ENCODE peak calls at places on chromosome 22, in five cellular contexts. One of them, this sample, is unnamed.

GRCh38 chr22:46107089-46107664 is 43.1 kb upstream of the PPARA start:
- DNase-seq in NCI-H2107: peak
- DNase-seq in activated T-helper 1 cell treated with Interleukin-2 at 50 U/mL for 16 hours: no peak
- DNase-seq in right lobe of liver: peak
- DNase-seq in AG08396: no peak
- DNase-seq in this sample: no peak

GRCh38 chr22:49807780-49808708 is 19.6 kb downstream of the BRD1 start:
- DNase-seq in activated T-helper 1 cell treated with Interleukin-2 at 50 U/mL for 16 hours: no peak
- DNase-seq in NCI-H2107: no peak
- DNase-seq in right lobe of liver: no peak
- DNase-seq in AG08396: no peak
- DNase-seq in this sample: no peak

GRCh38 chr22:38257650-38258246 is 15.1 kb downstream of the TMEM184B start:
- DNase-seq in NCI-H2107: peak
- DNase-seq in AG08396: no peak
- DNase-seq in activated T-helper 1 cell treated with Interleukin-2 at 50 U/mL for 16 hours: no peak
- DNase-seq in right lobe of liver: no peak
- DNase-seq in this sample: no peak

GRCh38 chr22:44179196-44179988 is 1.3 kb upstream of the PARVG start:
- DNase-seq in AG08396: no peak
- DNase-seq in activated T-helper 1 cell treated with Interleukin-2 at 50 U/mL for 16 hours: no peak
- DNase-seq in right lobe of liver: no peak
- DNase-seq in NCI-H2107: no peak
- DNase-seq in this sample: no peak

GRCh38 chr22:40721266-40721665 is 42.0 kb downstream of the MCHR1 start:
- DNase-seq in AG08396: peak
- DNase-seq in activated T-helper 1 cell treated with Interleukin-2 at 50 U/mL for 16 hours: no peak
- DNase-seq in right lobe of liver: no peak
- DNase-seq in NCI-H2107: no peak
- DNase-seq in this sample: no peak

GRCh38 chr22:44145544-44145943 is 35.2 kb upstream of the PARVG start:
- DNase-seq in AG08396: no peak
- DNase-seq in activated T-helper 1 cell treated with Interleukin-2 at 50 U/mL for 16 hours: no peak
- DNase-seq in NCI-H2107: no peak
- DNase-seq in right lobe of liver: no peak
- DNase-seq in this sample: no peak

GRCh38 chr22:16601437-16602223 is 9.0 kb upstream of the CCT8L2 start:
- DNase-seq in right lobe of liver: no peak
- DNase-seq in activated T-helper 1 cell treated with Interleukin-2 at 50 U/mL for 16 hours: no peak
- DNase-seq in NCI-H2107: no peak
- DNase-seq in AG08396: no peak
- DNase-seq in this sample: no peak

GRCh38 chr22:27132400-27132799 is 475.0 kb downstream of the MIAT start:
- DNase-seq in right lobe of liver: no peak
- DNase-seq in AG08396: no peak
- DNase-seq in activated T-helper 1 cell treated with Interleukin-2 at 50 U/mL for 16 hours: no peak
- DNase-seq in NCI-H2107: no peak
- DNase-seq in this sample: no peak

GRCh38 chr22:49812838-49813237 is 14.8 kb downstream of the BRD1 start:
- DNase-seq in activated T-helper 1 cell treated with Interleukin-2 at 50 U/mL for 16 hours: no peak
- DNase-seq in AG08396: peak
- DNase-seq in NCI-H2107: no peak
- DNase-seq in right lobe of liver: no peak
- DNase-seq in this sample: no peak

GRCh38 chr22:39570665-39571064 is at the start of gene CACNA1I:
- DNase-seq in right lobe of liver: no peak
- DNase-seq in NCI-H2107: no peak
- DNase-seq in AG08396: no peak
- DNase-seq in activated T-helper 1 cell treated with Interleukin-2 at 50 U/mL for 16 hours: no peak
- DNase-seq in this sample: no peak

GRCh38 chr22:46073683-46074504 is 76.4 kb upstream of the PPARA start:
- DNase-seq in AG08396: no peak
- DNase-seq in activated T-helper 1 cell treated with Interleukin-2 at 50 U/mL for 16 hours: no peak
- DNase-seq in right lobe of liver: peak
- DNase-seq in NCI-H2107: no peak
- DNase-seq in this sample: no peak

GRCh38 chr22:41816871-41817270 is 16.0 kb upstream of the SREBF2 start:
- DNase-seq in AG08396: no peak
- DNase-seq in activated T-helper 1 cell treated with Interleukin-2 at 50 U/mL for 16 hours: no peak
- DNase-seq in NCI-H2107: no peak
- DNase-seq in right lobe of liver: no peak
- DNase-seq in this sample: no peak

GRCh38 chr22:37132773-37133172 is 16.9 kb downstream of the IL2RB start:
- DNase-seq in NCI-H2107: no peak
- DNase-seq in right lobe of liver: no peak
- DNase-seq in AG08396: no peak
- DNase-seq in activated T-helper 1 cell treated with Interleukin-2 at 50 U/mL for 16 hours: no peak
- DNase-seq in this sample: no peak

GRCh38 chr22:34841321-34841901 is 224.5 kb upstream of the ISX start:
- DNase-seq in activated T-helper 1 cell treated with Interleukin-2 at 50 U/mL for 16 hours: no peak
- DNase-seq in NCI-H2107: no peak
- DNase-seq in AG08396: no peak
- DNase-seq in right lobe of liver: no peak
- DNase-seq in this sample: peak

GRCh38 chr22:30743257-30744020 is 48.8 kb downstream of the OSBP2 start:
- DNase-seq in NCI-H2107: no peak
- DNase-seq in activated T-helper 1 cell treated with Interleukin-2 at 50 U/mL for 16 hours: no peak
- DNase-seq in AG08396: no peak
- DNase-seq in right lobe of liver: peak
- DNase-seq in this sample: no peak

GRCh38 chr22:46068908-46069481 is 81.3 kb upstream of the PPARA start:
- DNase-seq in AG08396: no peak
- DNase-seq in activated T-helper 1 cell treated with Interleukin-2 at 50 U/mL for 16 hours: no peak
- DNase-seq in NCI-H2107: no peak
- DNase-seq in right lobe of liver: peak
- DNase-seq in this sample: no peak

GRCh38 chr22:38202437-38203089 is 769 bp downstream of the MAFF start:
- DNase-seq in NCI-H2107: no peak
- DNase-seq in right lobe of liver: peak
- DNase-seq in AG08396: peak
- DNase-seq in activated T-helper 1 cell treated with Interleukin-2 at 50 U/mL for 16 hours: peak
- DNase-seq in this sample: peak

GRCh38 chr22:41589260-41589600 is 410 bp downstream of the PMM1 start:
- DNase-seq in NCI-H2107: no peak
- DNase-seq in AG08396: no peak
- DNase-seq in right lobe of liver: no peak
- DNase-seq in activated T-helper 1 cell treated with Interleukin-2 at 50 U/mL for 16 hours: no peak
- DNase-seq in this sample: peak

GRCh38 chr22:43478621-43479285 is 66.9 kb downstream of the MPPED1 start:
- DNase-seq in AG08396: no peak
- DNase-seq in NCI-H2107: no peak
- DNase-seq in right lobe of liver: no peak
- DNase-seq in activated T-helper 1 cell treated with Interleukin-2 at 50 U/mL for 16 hours: no peak
- DNase-seq in this sample: no peak

GRCh38 chr22:36332623-36333331 is 55.0 kb downstream of the MYH9 start:
- DNase-seq in right lobe of liver: no peak
- DNase-seq in AG08396: no peak
- DNase-seq in activated T-helper 1 cell treated with Interleukin-2 at 50 U/mL for 16 hours: no peak
- DNase-seq in NCI-H2107: no peak
- DNase-seq in this sample: peak

This sample was measured in Karpas-422.